ENCODE peak calls at places on chromosomes 7 and 10, in seven cellular contexts. One of them, this sample, is unnamed.
A peak's percentile ranks its signal among the peaks of the same experiment; 100 is the strongest.

GRCh38 chr7:1965579-1966294 is 267.0 kb downstream of the MAD1L1 start:
- DNase-seq in heart right ventricle: peak; percentile 80
- DNase-seq in PC-3: no peak
- DNase-seq in HCT116: no peak
- DNase-seq in cardiac muscle cell: no peak
- DNase-seq in hepatocyte: no peak
- DNase-seq in osteoblast: no peak
- DNase-seq in this sample: no peak

GRCh38 chr7:104207731-104208420 is at the start of gene ORC5:
- DNase-seq in heart right ventricle: peak; percentile 80
- DNase-seq in PC-3: peak; percentile 81
- DNase-seq in HCT116: peak; percentile 53
- DNase-seq in cardiac muscle cell: peak; percentile 90
- DNase-seq in hepatocyte: peak; percentile 80
- DNase-seq in osteoblast: peak; percentile 92
- DNase-seq in this sample: peak; percentile 54

GRCh38 chr7:23600251-23600650 is 3.1 kb downstream of the CCDC126 start:
- DNase-seq in heart right ventricle: no peak
- DNase-seq in PC-3: no peak
- DNase-seq in HCT116: no peak
- DNase-seq in cardiac muscle cell: no peak
- DNase-seq in hepatocyte: no peak
- DNase-seq in osteoblast: no peak
- DNase-seq in this sample: no peak

GRCh38 chr10:23496727-23497126 is 57.9 kb downstream of the OTUD1 start:
- DNase-seq in heart right ventricle: no peak
- DNase-seq in PC-3: no peak
- DNase-seq in HCT116: no peak
- DNase-seq in cardiac muscle cell: no peak
- DNase-seq in hepatocyte: no peak
- DNase-seq in osteoblast: no peak
- DNase-seq in this sample: no peak

GRCh38 chr7:151472644-151473380 is 32.9 kb upstream of the CRYGN start:
- DNase-seq in heart right ventricle: no peak
- DNase-seq in PC-3: peak; percentile 33
- DNase-seq in HCT116: no peak
- DNase-seq in cardiac muscle cell: no peak
- DNase-seq in hepatocyte: no peak
- DNase-seq in osteoblast: no peak
- DNase-seq in this sample: no peak

GRCh38 chr7:191105-192034 is 1.0 kb upstream of the FAM20C start:
- DNase-seq in heart right ventricle: peak; percentile 39
- DNase-seq in PC-3: peak; percentile 53
- DNase-seq in HCT116: peak; percentile 10
- DNase-seq in cardiac muscle cell: peak; percentile 15
- DNase-seq in hepatocyte: peak; percentile 68
- DNase-seq in osteoblast: peak; percentile 100
- DNase-seq in this sample: peak; percentile 51

GRCh38 chr7:134708692-134709091 is 62.0 kb downstream of the BPGM start:
- DNase-seq in heart right ventricle: no peak
- DNase-seq in PC-3: no peak
- DNase-seq in HCT116: no peak
- DNase-seq in cardiac muscle cell: no peak
- DNase-seq in hepatocyte: no peak
- DNase-seq in osteoblast: no peak
- DNase-seq in this sample: no peak

GRCh38 chr7:116259821-116260440 is 49.6 kb downstream of the TES start:
- DNase-seq in heart right ventricle: no peak
- DNase-seq in PC-3: peak; percentile 85
- DNase-seq in HCT116: peak; percentile 76
- DNase-seq in cardiac muscle cell: no peak
- DNase-seq in hepatocyte: no peak
- DNase-seq in osteoblast: peak; percentile 45
- DNase-seq in this sample: no peak

GRCh38 chr7:562789-563628 is 43.4 kb upstream of the PDGFA start:
- DNase-seq in heart right ventricle: no peak
- DNase-seq in PC-3: no peak
- DNase-seq in HCT116: no peak
- DNase-seq in cardiac muscle cell: no peak
- DNase-seq in hepatocyte: no peak
- DNase-seq in osteoblast: no peak
- DNase-seq in this sample: no peak

GRCh38 chr7:156777364-156778069 is 115.5 kb downstream of the LMBR1 start:
- DNase-seq in heart right ventricle: no peak
- DNase-seq in PC-3: peak; percentile 33
- DNase-seq in HCT116: no peak
- DNase-seq in cardiac muscle cell: no peak
- DNase-seq in hepatocyte: no peak
- DNase-seq in osteoblast: no peak
- DNase-seq in this sample: no peak

GRCh38 chr10:44780461-44780860 is 130.7 kb upstream of the TMEM72 start:
- DNase-seq in heart right ventricle: no peak
- DNase-seq in PC-3: no peak
- DNase-seq in HCT116: no peak
- DNase-seq in cardiac muscle cell: no peak
- DNase-seq in hepatocyte: no peak
- DNase-seq in osteoblast: no peak
- DNase-seq in this sample: no peak

GRCh38 chr10:6116806-6117205 is 28.0 kb downstream of the RBM17 start:
- DNase-seq in heart right ventricle: no peak
- DNase-seq in PC-3: no peak
- DNase-seq in HCT116: no peak
- DNase-seq in cardiac muscle cell: peak; percentile 72
- DNase-seq in hepatocyte: no peak
- DNase-seq in osteoblast: no peak
- DNase-seq in this sample: no peak

GRCh38 chr7:152913492-152913891 is 153.9 kb downstream of the ACTR3B start:
- DNase-seq in heart right ventricle: no peak
- DNase-seq in PC-3: no peak
- DNase-seq in HCT116: no peak
- DNase-seq in cardiac muscle cell: no peak
- DNase-seq in hepatocyte: no peak
- DNase-seq in osteoblast: no peak
- DNase-seq in this sample: no peak

GRCh38 chr7:130131191-130131834 is 61.0 kb downstream of the KLHDC10 start:
- DNase-seq in heart right ventricle: no peak
- DNase-seq in PC-3: no peak
- DNase-seq in HCT116: no peak
- DNase-seq in cardiac muscle cell: no peak
- DNase-seq in hepatocyte: no peak
- DNase-seq in osteoblast: no peak
- DNase-seq in this sample: no peak

GRCh38 chr10:17645591-17646345 is 1.8 kb downstream of the STAM start:
- DNase-seq in heart right ventricle: no peak
- DNase-seq in PC-3: peak; percentile 67
- DNase-seq in HCT116: no peak
- DNase-seq in cardiac muscle cell: no peak
- DNase-seq in hepatocyte: peak; percentile 20
- DNase-seq in osteoblast: no peak
- DNase-seq in this sample: no peak

DNA sequence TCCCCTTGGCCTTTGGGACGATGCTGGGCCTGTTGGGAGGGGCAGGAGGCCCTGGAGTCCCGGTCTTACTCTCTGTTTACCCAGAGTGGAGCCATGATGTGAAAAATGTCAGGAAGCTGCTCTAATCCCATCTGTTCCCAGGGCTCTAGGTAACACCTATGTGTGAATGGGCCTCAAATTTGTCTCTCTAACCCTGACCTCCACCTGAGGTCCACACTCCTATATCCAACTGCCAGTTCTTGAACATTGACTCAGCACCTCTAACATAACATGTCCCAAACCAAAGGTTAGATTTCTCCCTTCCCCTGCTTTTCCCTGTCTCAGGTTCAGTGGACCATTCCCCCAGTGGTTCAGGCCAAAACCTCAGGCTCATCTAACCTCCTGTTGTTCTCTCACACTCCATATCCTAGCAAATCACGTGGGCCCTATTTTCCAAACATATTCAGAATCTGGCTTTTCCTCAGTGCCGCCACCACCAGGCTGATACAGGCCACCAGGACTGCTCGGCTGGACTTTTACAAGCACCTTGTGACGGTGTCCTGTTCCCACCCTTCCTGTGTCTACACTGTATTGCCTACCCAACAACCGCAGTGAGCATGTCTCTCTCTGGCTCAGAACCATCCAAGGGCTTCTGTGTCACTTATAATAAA is 130.6 kb downstream of the ATXN7L1 start:
- DNase-seq in heart right ventricle: no peak
- DNase-seq in PC-3: no peak
- DNase-seq in HCT116: no peak
- DNase-seq in cardiac muscle cell: no peak
- DNase-seq in hepatocyte: no peak
- DNase-seq in osteoblast: peak; percentile 17
- DNase-seq in this sample: no peak
- H3K4me1 ChIP-seq in heart right ventricle: no peaks in the 10 kb centered on the region
- H3K4me1 ChIP-seq in PC-3: no peaks in the 10 kb centered on the region
- H3K4me1 ChIP-seq in HCT116: no peaks in the 10 kb centered on the region
- H3K4me1 ChIP-seq in cardiac muscle cell: peaks cover 4% of the 10 kb centered on the region
- H3K4me1 ChIP-seq in hepatocyte: no peaks in the 10 kb centered on the region
- H3K4me1 ChIP-seq in osteoblast: no peaks in the 10 kb centered on the region
- H3K4me1 ChIP-seq in this sample: no peaks in the 10 kb centered on the region

GRCh38 chr7:36449685-36450084 is 60.0 kb downstream of the ANLN start:
- DNase-seq in heart right ventricle: no peak
- DNase-seq in PC-3: no peak
- DNase-seq in HCT116: no peak
- DNase-seq in cardiac muscle cell: no peak
- DNase-seq in hepatocyte: no peak
- DNase-seq in osteoblast: no peak
- DNase-seq in this sample: no peak

DNA sequence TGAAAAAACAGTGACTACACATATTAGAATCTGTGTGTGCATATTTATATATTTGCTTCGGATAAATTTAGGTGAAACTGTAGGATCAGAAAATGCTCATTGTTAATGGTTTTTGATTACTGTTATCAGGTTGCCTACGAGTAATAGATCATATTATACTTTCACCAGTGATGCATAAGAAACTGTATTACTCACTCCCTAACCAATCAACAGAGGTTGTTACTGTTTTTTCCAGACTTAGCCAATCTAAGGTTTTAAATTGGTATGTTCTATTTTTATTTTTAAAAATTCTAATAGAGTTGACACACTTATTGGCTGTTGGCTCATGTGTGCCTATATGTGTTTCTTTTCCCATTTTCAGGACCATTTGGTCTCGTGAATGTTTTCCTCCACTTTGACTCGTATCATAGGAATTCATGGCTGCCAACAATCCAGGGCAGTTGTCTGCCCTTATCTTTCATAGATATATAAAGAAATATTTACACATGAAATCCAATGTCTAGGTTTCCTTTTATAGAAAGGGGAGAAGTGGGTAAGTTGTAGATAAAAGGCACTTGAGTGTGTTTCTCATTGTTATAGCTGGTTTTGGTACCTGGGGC is 59.2 kb downstream of the ANLN start:
- DNase-seq in heart right ventricle: no peak
- DNase-seq in PC-3: peak; percentile 28
- DNase-seq in HCT116: no peak
- DNase-seq in cardiac muscle cell: no peak
- DNase-seq in hepatocyte: no peak
- DNase-seq in osteoblast: peak; percentile 74
- DNase-seq in this sample: no peak
- TF ChIP-seq CTCF in heart right ventricle: no peak
- TF ChIP-seq CTCF in PC-3: no peak
- TF ChIP-seq CTCF in HCT116: no peak
- TF ChIP-seq CTCF in cardiac muscle cell: no peak
- TF ChIP-seq CTCF in hepatocyte: no peak
- TF ChIP-seq CTCF in osteoblast: no peak
- TF ChIP-seq CTCF in this sample: no peak

DNA sequence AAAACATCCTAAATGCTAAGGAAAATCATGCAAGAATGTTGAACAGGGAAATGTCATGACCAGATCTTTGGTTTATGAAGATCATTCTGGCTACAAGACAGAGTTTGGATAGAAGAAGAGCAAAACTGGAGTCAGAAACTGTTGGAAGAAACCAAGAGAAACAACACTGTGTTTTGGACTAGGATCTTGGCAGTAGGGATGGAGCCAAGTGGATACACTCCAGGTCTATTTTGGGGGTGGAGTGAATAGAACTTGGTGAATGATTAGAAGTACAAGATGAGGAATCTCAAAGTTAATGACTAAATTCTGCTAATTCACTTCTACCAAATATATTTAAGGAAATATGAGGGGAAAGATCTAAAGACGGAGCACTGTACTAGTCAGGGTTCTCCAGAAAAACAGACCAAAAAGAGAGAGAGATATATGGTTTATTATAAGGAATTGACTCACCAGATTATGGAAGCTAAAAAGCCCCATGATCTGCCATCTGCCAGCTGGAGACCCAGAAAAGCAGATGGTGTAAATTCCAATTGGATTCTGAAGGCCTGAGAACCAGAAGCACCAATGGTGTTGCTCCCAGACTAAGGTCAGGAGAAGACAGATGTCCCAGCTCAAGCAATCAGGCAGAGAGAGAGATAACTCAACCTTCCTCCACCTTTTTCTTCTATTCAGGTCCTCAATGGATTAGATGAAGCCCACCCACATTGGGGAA is 254.9 kb downstream of the TRIL start:
- DNase-seq in heart right ventricle: no peak
- DNase-seq in PC-3: no peak
- DNase-seq in HCT116: no peak
- DNase-seq in cardiac muscle cell: no peak
- DNase-seq in hepatocyte: no peak
- DNase-seq in osteoblast: no peak
- DNase-seq in this sample: no peak
- H3K4me1 ChIP-seq in heart right ventricle: peaks cover 71% of the 10 kb centered on the region
- H3K4me1 ChIP-seq in PC-3: no peaks in the 10 kb centered on the region
- H3K4me1 ChIP-seq in HCT116: no peaks in the 10 kb centered on the region
- H3K4me1 ChIP-seq in cardiac muscle cell: peaks cover 25% of the 10 kb centered on the region
- H3K4me1 ChIP-seq in hepatocyte: peaks cover 5% of the 10 kb centered on the region
- H3K4me1 ChIP-seq in osteoblast: peaks cover 19% of the 10 kb centered on the region
- H3K4me1 ChIP-seq in this sample: peaks cover 4% of the 10 kb centered on the region

GRCh38 chr7:137626469-137627067 is 220.2 kb downstream of the DGKI start:
- DNase-seq in heart right ventricle: no peak
- DNase-seq in PC-3: peak; percentile 70
- DNase-seq in HCT116: peak; percentile 31
- DNase-seq in cardiac muscle cell: peak; percentile 79
- DNase-seq in hepatocyte: peak; percentile 65
- DNase-seq in osteoblast: no peak
- DNase-seq in this sample: no peak

GRCh38 chr7:137628211-137628610 is 218.6 kb downstream of the DGKI start:
- DNase-seq in heart right ventricle: no peak
- DNase-seq in PC-3: no peak
- DNase-seq in HCT116: no peak
- DNase-seq in cardiac muscle cell: no peak
- DNase-seq in hepatocyte: no peak
- DNase-seq in osteoblast: no peak
- DNase-seq in this sample: no peak

GRCh38 chr7:137625197-137625596 is 221.6 kb downstream of the DGKI start:
- DNase-seq in heart right ventricle: no peak
- DNase-seq in PC-3: peak; percentile 21
- DNase-seq in HCT116: peak; percentile 22
- DNase-seq in cardiac muscle cell: no peak
- DNase-seq in hepatocyte: no peak
- DNase-seq in osteoblast: no peak
- DNase-seq in this sample: no peak
- TF ChIP-seq CTCF in heart right ventricle: no peak
- TF ChIP-seq CTCF in PC-3: no peak
- TF ChIP-seq CTCF in HCT116: peak; percentile 21
- TF ChIP-seq CTCF in cardiac muscle cell: no peak
- TF ChIP-seq CTCF in hepatocyte: no peak
- TF ChIP-seq CTCF in osteoblast: peak; percentile 21
- TF ChIP-seq CTCF in this sample: no peak

This sample was measured in tibial artery.